ENCODE peak calls at places on chromosomes 13 and 19, in eight cellular contexts. B is GM23338, N is K562, Q is A549, D is mesendoderm, Y is IMR-90, X is endothelial cell of umbilical vein, O is neuronal stem cell. E is an unnamed sample.
A peak's percentile ranks its signal among the peaks of the same experiment; 100 is the strongest.

GRCh38 chr19:31232220-31232619 is 117.0 kb downstream of the TSHZ3 start:
- DNase-seq in B (peak; percentile 48), N (no peak), D (peak; percentile 48), Y (peak; percentile 72), Q (no peak), O (no peak), X (no peak), E (peak; percentile 39)

GRCh38 chr13:112616586-112617381 is 28.8 kb upstream of the TUBGCP3 start:
- DNase-seq in B (peak; percentile 75), Q (peak; percentile 51), D (peak; percentile 75), O (no peak), X (peak; percentile 53), N (peak; percentile 34), Y (peak; percentile 52), E (peak; percentile 47)

GRCh38 chr13:111241006-111241755 is 79.3 kb upstream of the TEX29 start:
- DNase-seq in D (no peak), N (no peak), X (no peak), B (peak; percentile 12), Y (no peak), Q (no peak), O (no peak), E (no peak)

GRCh38 chr13:94435604-94436226 is 43.8 kb downstream of the DCT start:
- DNase-seq in Q (peak; percentile 37), O (peak; percentile 30), B (peak; percentile 82), N (peak; percentile 36), Y (peak; percentile 58), X (peak; percentile 43), D (peak; percentile 68), E (peak; percentile 80)

GRCh38 chr13:100304241-100304640 is 215.3 kb downstream of the PCCA start:
- DNase-seq in B (no peak), N (no peak), Y (no peak), X (no peak), Q (no peak), D (peak; percentile 45), O (no peak), E (no peak)

GRCh38 chr19:30890033-30890432 is 459.2 kb downstream of the TSHZ3 start:
- DNase-seq in Y (no peak), O (no peak), B (no peak), D (no peak), X (no peak), Q (no peak), N (no peak), E (no peak)

GRCh38 chr13:25468330-25469178 is 96.8 kb downstream of the ATP8A2 start:
- DNase-seq in D (peak; percentile 70), O (peak; percentile 54), N (peak; percentile 84), Q (no peak), X (no peak), Y (no peak), B (peak; percentile 73), E (no peak)

GRCh38 chr13:47417485-47417884 is 520.6 kb upstream of the HTR2A start:
- DNase-seq in X (no peak), B (no peak), O (no peak), D (no peak), Q (no peak), N (no peak), Y (no peak), E (no peak)

GRCh38 chr13:32022292-32022691 is 9.3 kb upstream of the FRY start:
- DNase-seq in X (no peak), D (no peak), N (no peak), B (no peak), O (no peak), Q (no peak), Y (no peak), E (no peak)

GRCh38 chr13:68176486-68176885 is 946.4 kb upstream of the PCDH9 start:
- DNase-seq in Y (peak; percentile 36), O (no peak), Q (peak; percentile 10), D (no peak), X (peak; percentile 85), B (no peak), N (no peak), E (peak; percentile 89)

GRCh38 chr19:7920520-7921301 is 573 bp downstream of the SNAPC2 start:
- DNase-seq in Q (peak; percentile 96), X (peak; percentile 96), Y (peak; percentile 94), D (peak; percentile 95), N (peak; percentile 98), O (peak; percentile 95), B (peak; percentile 99), E (peak; percentile 98)

GRCh38 chr19:7919681-7920519 is at the start of gene SNAPC2:
- DNase-seq in B (peak; percentile 97), Y (peak; percentile 91), N (peak; percentile 87), O (peak; percentile 96), D (peak; percentile 96), X (peak; percentile 94), Q (peak; percentile 94), E (peak; percentile 94)

GRCh38 chr19:7917292-7918061 is 2.7 kb upstream of the SNAPC2 start:
- DNase-seq in X (peak; percentile 56), Y (peak; percentile 45), D (peak; percentile 75), N (no peak), O (no peak), Q (peak; percentile 61), B (peak; percentile 83), E (peak; percentile 48)

GRCh38 chr19:7916908-7917291 is 2.3 kb downstream of the TGFBR3L start:
- DNase-seq in X (no peak), B (peak; percentile 47), N (no peak), O (no peak), Q (no peak), Y (no peak), D (no peak), E (no peak)

GRCh38 chr19:7918615-7919421 is 1.3 kb upstream of the SNAPC2 start:
- DNase-seq in O (no peak), Q (no peak), B (no peak), X (no peak), Y (no peak), N (no peak), D (no peak), E (no peak)
- H3K27ac ChIP-seq in O (no peak overlapping the region), Q (no peak overlapping the region), B (no peak overlapping the region), X (no peak overlapping the region), Y (no peak overlapping the region), N (peak overlapping the region; percentile 84), D (no peak overlapping the region), E (no peak overlapping the region)

DNA sequence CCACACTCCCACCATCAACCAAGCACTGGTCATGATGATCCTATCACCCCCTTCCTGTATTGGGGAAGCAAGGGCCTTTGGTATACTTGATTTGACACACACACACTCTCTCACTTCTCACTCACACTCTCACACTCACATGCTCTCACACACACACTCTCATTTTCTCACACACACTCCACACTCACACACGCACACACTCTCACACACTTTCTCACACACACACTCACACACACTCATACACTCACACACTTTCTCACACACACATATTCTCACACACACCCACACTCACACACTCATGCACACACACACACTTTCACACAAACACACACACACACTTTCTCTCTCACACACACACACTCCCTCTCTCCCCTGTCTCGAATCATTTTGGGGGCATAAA is 8.6 kb downstream of the RGCC start:
- DNase-seq in Q (no peak), D (no peak), O (no peak), B (no peak), Y (no peak), N (no peak), X (no peak), E (no peak)
- H3K4me3 ChIP-seq in Q (no peak overlapping the region), D (no peak overlapping the region), O (peak overlapping the region; percentile 46), B (no peak overlapping the region), Y (no peak overlapping the region), N (no peak overlapping the region), X (no peak overlapping the region), E (no peak overlapping the region)

GRCh38 chr19:16892868-16893685 is 4.3 kb downstream of the F2RL3 start:
- DNase-seq in X (no peak), B (no peak), O (no peak), Q (no peak), N (peak; percentile 33), Y (no peak), D (no peak), E (no peak)
- H3K4me2 ChIP-seq in X (no peak overlapping the region), B (no peak overlapping the region), O (no peak overlapping the region), Q (no peak overlapping the region), N (peak overlapping the region; percentile 50), Y (no peak overlapping the region), D (no peak overlapping the region), E (no peak overlapping the region)

GRCh38 chr19:17124025-17124424 is 48.4 kb downstream of the MYO9B start:
- DNase-seq in N (no peak), Q (no peak), O (no peak), X (no peak), B (no peak), D (no peak), Y (no peak), E (no peak)
- H3K27ac ChIP-seq in N (no peak overlapping the region), Q (no peak overlapping the region), O (no peak overlapping the region), X (no peak overlapping the region), B (no peak overlapping the region), D (no peak overlapping the region), Y (no peak overlapping the region), E (no peak overlapping the region)

GRCh38 chr19:7550987-7551761 is 15.7 kb downstream of the PNPLA6 start:
- DNase-seq in D (peak; percentile 99), B (peak; percentile 100), N (peak; percentile 92), Y (peak; percentile 30), O (peak; percentile 90), Q (peak; percentile 62), X (peak; percentile 35), E (peak; percentile 52)
- H3K4me3 ChIP-seq in D (no peak overlapping the region), B (peak overlapping the region; percentile 49), N (peak overlapping the region; percentile 29), Y (no peak overlapping the region), O (peak overlapping the region; percentile 70), Q (no peak overlapping the region), X (no peak overlapping the region), E (no peak overlapping the region)

E was measured in fibroblast of lung.